ENCODE peak calls at places on chromosomes 2 and 18, in six cellular contexts. One of them, this sample, is unnamed.
A peak's percentile ranks its signal among the peaks of the same experiment; 100 is the strongest.

GRCh38 chr2:180184506-180184905 is 177.4 kb upstream of the CWC22 start:
- DNase-seq in stimulated activated CD4-positive, alpha-beta T cell treated with anti-CD3 and anti-CD28 coated beads, Interleukin-12 subunit alpha, Interleukin-12 subunit beta, amount 100 ng/mL, for 4 hours: no peak
- DNase-seq in cortex of kidney: no peak
- DNase-seq in A172: no peak
- DNase-seq in dorsolateral prefrontal cortex: no peak
- DNase-seq in EH: peak; percentile 50
- DNase-seq in this sample: no peak

GRCh38 chr18:76801567-76802505 is 20.5 kb upstream of the ZNF236 start:
- DNase-seq in EH: peak; percentile 58
- DNase-seq in A172: peak; percentile 8
- DNase-seq in dorsolateral prefrontal cortex: no peak
- DNase-seq in stimulated activated CD4-positive, alpha-beta T cell treated with anti-CD3 and anti-CD28 coated beads, Interleukin-12 subunit alpha, Interleukin-12 subunit beta, amount 100 ng/mL, for 4 hours: peak; percentile 49
- DNase-seq in cortex of kidney: no peak
- DNase-seq in this sample: peak; percentile 44

GRCh38 chr2:167550448-167550847 is 662.2 kb downstream of the XIRP2 start:
- DNase-seq in cortex of kidney: no peak
- DNase-seq in EH: peak; percentile 3
- DNase-seq in A172: peak; percentile 49
- DNase-seq in stimulated activated CD4-positive, alpha-beta T cell treated with anti-CD3 and anti-CD28 coated beads, Interleukin-12 subunit alpha, Interleukin-12 subunit beta, amount 100 ng/mL, for 4 hours: no peak
- DNase-seq in dorsolateral prefrontal cortex: no peak
- DNase-seq in this sample: peak; percentile 9

GRCh38 chr18:31203794-31204148 is 41.1 kb upstream of the DSC1 start:
- DNase-seq in cortex of kidney: no peak
- DNase-seq in A172: no peak
- DNase-seq in dorsolateral prefrontal cortex: no peak
- DNase-seq in stimulated activated CD4-positive, alpha-beta T cell treated with anti-CD3 and anti-CD28 coated beads, Interleukin-12 subunit alpha, Interleukin-12 subunit beta, amount 100 ng/mL, for 4 hours: no peak
- DNase-seq in EH: no peak
- DNase-seq in this sample: no peak

GRCh38 chr2:102597788-102598187 is 21.6 kb upstream of the SLC9A2 start:
- DNase-seq in EH: no peak
- DNase-seq in A172: no peak
- DNase-seq in stimulated activated CD4-positive, alpha-beta T cell treated with anti-CD3 and anti-CD28 coated beads, Interleukin-12 subunit alpha, Interleukin-12 subunit beta, amount 100 ng/mL, for 4 hours: no peak
- DNase-seq in dorsolateral prefrontal cortex: no peak
- DNase-seq in cortex of kidney: no peak
- DNase-seq in this sample: no peak

GRCh38 chr2:85431787-85432186 is 13.3 kb downstream of the SH2D6 start:
- DNase-seq in cortex of kidney: no peak
- DNase-seq in A172: no peak
- DNase-seq in dorsolateral prefrontal cortex: no peak
- DNase-seq in EH: no peak
- DNase-seq in stimulated activated CD4-positive, alpha-beta T cell treated with anti-CD3 and anti-CD28 coated beads, Interleukin-12 subunit alpha, Interleukin-12 subunit beta, amount 100 ng/mL, for 4 hours: no peak
- DNase-seq in this sample: no peak

GRCh38 chr2:45258251-45258775 is 249.1 kb upstream of the SIX2 start:
- DNase-seq in EH: no peak
- DNase-seq in stimulated activated CD4-positive, alpha-beta T cell treated with anti-CD3 and anti-CD28 coated beads, Interleukin-12 subunit alpha, Interleukin-12 subunit beta, amount 100 ng/mL, for 4 hours: no peak
- DNase-seq in A172: no peak
- DNase-seq in dorsolateral prefrontal cortex: no peak
- DNase-seq in cortex of kidney: no peak
- DNase-seq in this sample: no peak

GRCh38 chr2:120418174-120418787 is 72.3 kb downstream of the INHBB start:
- DNase-seq in dorsolateral prefrontal cortex: no peak
- DNase-seq in cortex of kidney: no peak
- DNase-seq in stimulated activated CD4-positive, alpha-beta T cell treated with anti-CD3 and anti-CD28 coated beads, Interleukin-12 subunit alpha, Interleukin-12 subunit beta, amount 100 ng/mL, for 4 hours: no peak
- DNase-seq in A172: no peak
- DNase-seq in EH: no peak
- DNase-seq in this sample: no peak

GRCh38 chr2:179876266-179876665 is 14.9 kb upstream of the ZNF385B start:
- DNase-seq in EH: no peak
- DNase-seq in stimulated activated CD4-positive, alpha-beta T cell treated with anti-CD3 and anti-CD28 coated beads, Interleukin-12 subunit alpha, Interleukin-12 subunit beta, amount 100 ng/mL, for 4 hours: no peak
- DNase-seq in cortex of kidney: no peak
- DNase-seq in dorsolateral prefrontal cortex: no peak
- DNase-seq in A172: no peak
- DNase-seq in this sample: no peak